ENCODE peak calls at places on chromosomes 4 and X, in eight cellular contexts. Z is heart left ventricle, F is right lobe of liver, G is HepG2, X is K562, B is HCT116, D is gastrocnemius medialis, S is body of pancreas. U is an unnamed sample.

GRCh38 chrX:317424-318067 is 1.1 kb downstream of the GTPBP6 start:
- ATAC-seq in Z (no peak), F (no peak), G (no peak), X (peak; percentile 0), B (no peak), D (no peak), S (no peak), U (no peak)

GRCh38 chr4:184019084-184019483 is 114.0 kb downstream of the STOX2 start:
- ATAC-seq in Z (no peak), F (no peak), G (no peak), X (no peak), B (no peak), D (no peak), S (no peak), U (no peak)

GRCh38 chrX:71098302-71098701 is 2.7 kb downstream of the FOXO4 start:
- ATAC-seq in Z (no peak), F (peak; percentile 7), G (no peak), X (peak; percentile 54), B (peak; percentile 24), D (no peak), S (no peak), U (no peak)

GRCh38 chr4:110184124-110184790 is 14.2 kb downstream of the ELOVL6 start:
- ATAC-seq in Z (no peak), F (no peak), G (no peak), X (no peak), B (no peak), D (no peak), S (no peak), U (no peak)

GRCh38 chrX:15320297-15320696 is 4.9 kb upstream of the ASB11 start:
- ATAC-seq in Z (peak; percentile 49), F (no peak), G (no peak), X (no peak), B (no peak), D (no peak), S (no peak), U (no peak)

GRCh38 chr4:123453006-123453685 is 56.6 kb downstream of the SPRY1 start:
- ATAC-seq in Z (no peak), F (no peak), G (no peak), X (no peak), B (no peak), D (no peak), S (no peak), U (no peak)

GRCh38 chr4:176377705-176378302 is 58.0 kb downstream of the SPCS3 start:
- ATAC-seq in Z (no peak), F (no peak), G (peak; percentile 45), X (peak; percentile 72), B (peak; percentile 69), D (no peak), S (no peak), U (no peak)

GRCh38 chrX:31091819-31092218 is 20.0 kb upstream of the FTHL17 start:
- ATAC-seq in Z (no peak), F (no peak), G (no peak), X (no peak), B (no peak), D (no peak), S (no peak), U (no peak)

GRCh38 chrX:15906544-15906943 is 51.9 kb upstream of the AP1S2 start:
- ATAC-seq in Z (no peak), F (no peak), G (no peak), X (no peak), B (no peak), D (no peak), S (no peak), U (no peak)

GRCh38 chr4:1910643-1911042 is 39.5 kb downstream of the NSD2 start:
- ATAC-seq in Z (no peak), F (peak; percentile 73), G (peak; percentile 88), X (peak; percentile 88), B (peak; percentile 87), D (no peak), S (no peak), U (no peak)

GRCh38 chr4:88225216-88226107 is 58.9 kb downstream of the PPM1K start:
- ATAC-seq in Z (peak; percentile 51), F (peak; percentile 64), G (no peak), X (no peak), B (no peak), D (no peak), S (no peak), U (no peak)

GRCh38 chr4:41880022-41880837 is 55.0 kb upstream of the TMEM33 start:
- ATAC-seq in Z (no peak), F (peak; percentile 32), G (no peak), X (no peak), B (no peak), D (no peak), S (no peak), U (no peak)

GRCh38 chrX:101219116-101219839 is at the start of gene DRP2:
- ATAC-seq in Z (no peak), F (no peak), G (no peak), X (no peak), B (no peak), D (no peak), S (no peak), U (no peak)

GRCh38 chrX:17359500-17359899 is 15.5 kb upstream of the NHS start:
- ATAC-seq in Z (no peak), F (no peak), G (no peak), X (no peak), B (no peak), D (no peak), S (no peak), U (no peak)

GRCh38 chrX:21933077-21933476 is 7.4 kb upstream of the SMS start:
- ATAC-seq in Z (no peak), F (no peak), G (no peak), X (peak; percentile 85), B (peak; percentile 77), D (no peak), S (no peak), U (no peak)

GRCh38 chr4:10096976-10097330 is 19.6 kb downstream of the WDR1 start:
- ATAC-seq in Z (no peak), F (no peak), G (no peak), X (no peak), B (no peak), D (no peak), S (no peak), U (no peak)

GRCh38 chr4:10100734-10101216 is 15.8 kb downstream of the WDR1 start:
- ATAC-seq in Z (peak; percentile 3), F (peak; percentile 66), G (peak; percentile 2), X (peak; percentile 5), B (no peak), D (no peak), S (peak; percentile 20), U (peak; percentile 5)

GRCh38 chr4:10099521-10100325 is 16.9 kb downstream of the WDR1 start:
- ATAC-seq in Z (no peak), F (no peak), G (no peak), X (no peak), B (no peak), D (no peak), S (no peak), U (no peak)

GRCh38 chr4:10097906-10098769 is 18.5 kb downstream of the WDR1 start:
- ATAC-seq in Z (no peak), F (no peak), G (no peak), X (no peak), B (no peak), D (no peak), S (no peak), U (no peak)

GRCh38 chr4:10098770-10099139 is 17.8 kb downstream of the WDR1 start:
- ATAC-seq in Z (no peak), F (no peak), G (no peak), X (no peak), B (peak; percentile 25), D (peak; percentile 9), S (no peak), U (no peak)
- TF ChIP-seq POLR2A in Z (no peak), F (no peak), G (no peak), X (no peak), B (no peak), D (no peak), S (no peak), U (no peak)

GRCh38 chrX:150692837-150693781 is at the start of gene MTMR1:
- ATAC-seq in Z (peak; percentile 86), F (peak; percentile 63), G (peak; percentile 56), X (peak; percentile 72), B (peak; percentile 69), D (peak; percentile 71), S (peak; percentile 78), U (peak; percentile 73)

GRCh38 chrX:150696264-150696789 is 3.1 kb downstream of the MTMR1 start:
- ATAC-seq in Z (no peak), F (no peak), G (no peak), X (no peak), B (no peak), D (no peak), S (no peak), U (no peak)

GRCh38 chrX:150693782-150694574 is 782 bp downstream of the MTMR1 start:
- ATAC-seq in Z (peak; percentile 46), F (peak; percentile 70), G (peak; percentile 84), X (peak; percentile 82), B (peak; percentile 79), D (peak; percentile 51), S (peak; percentile 73), U (peak; percentile 43)

GRCh38 chrX:150696836-150697235 is 3.6 kb downstream of the MTMR1 start:
- ATAC-seq in Z (no peak), F (no peak), G (no peak), X (no peak), B (no peak), D (no peak), S (no peak), U (no peak)

GRCh38 chrX:150694738-150695410 is 1.7 kb downstream of the MTMR1 start:
- ATAC-seq in Z (peak; percentile 28), F (no peak), G (peak; percentile 17), X (peak; percentile 53), B (no peak), D (no peak), S (peak; percentile 18), U (no peak)
- H3K27ac ChIP-seq in Z (peak overlapping the region; percentile 69), F (no peak overlapping the region), G (no peak overlapping the region), X (no peak overlapping the region), B (no peak overlapping the region), D (peak overlapping the region; percentile 87), S (peak overlapping the region; percentile 87), U (no peak overlapping the region)

GRCh38 chrX:110462957-110463356 is 104.3 kb downstream of the RTL9 start:
- ATAC-seq in Z (no peak), F (no peak), G (no peak), X (no peak), B (no peak), D (no peak), S (no peak), U (no peak)
- TF ChIP-seq CTCF in Z (no peak), F (no peak), G (no peak), X (no peak), B (no peak), D (no peak), S (no peak), U (no peak)

GRCh38 chr4:6643141-6643847 is 2.8 kb downstream of the MRFAP1 start:
- ATAC-seq in Z (no peak), F (no peak), G (no peak), X (no peak), B (no peak), D (no peak), S (no peak), U (no peak)
- TF ChIP-seq POLR2A in Z (no peak), F (no peak), G (no peak), X (peak; percentile 61), B (no peak), D (no peak), S (no peak), U (no peak)

GRCh38 chr4:73439445-73439844 is 3.4 kb downstream of the AFP start:
- ATAC-seq in Z (no peak), F (no peak), G (no peak), X (no peak), B (no peak), D (no peak), S (no peak), U (no peak)
- H3K27ac ChIP-seq in Z (no peak overlapping the region), F (no peak overlapping the region), G (peak overlapping the region; percentile 98), X (no peak overlapping the region), B (no peak overlapping the region), D (no peak overlapping the region), S (no peak overlapping the region), U (no peak overlapping the region)

U was measured in gastroesophageal sphincter.